ENCODE peak calls at places on chromosome 3, in five cellular contexts. D is A549; Z is right atrium auricular region; S is CD4-positive, CD25-positive, alpha-beta regulatory T cell; C is kidney. Y is an unnamed sample.
A peak's percentile ranks its signal among the peaks of the same experiment; 100 is the strongest.

GRCh38 chr3:137174514-137174913 is 216.7 kb downstream of the IL20RB start:
- DNase-seq in D (no peak), Z (no peak), S (no peak), C (no peak), Y (no peak)

GRCh38 chr3:101676219-101676764 is 640 bp downstream of the ZBTB11 start:
- DNase-seq in D (peak; percentile 82), Z (peak; percentile 92), S (peak; percentile 97), C (peak; percentile 99), Y (peak; percentile 98)

GRCh38 chr3:170506556-170506955 is 79.3 kb downstream of the SLC7A14 start:
- DNase-seq in D (peak; percentile 18), Z (no peak), S (no peak), C (no peak), Y (no peak)

GRCh38 chr3:158384019-158384418 is 187.0 kb upstream of the MLF1 start:
- DNase-seq in D (no peak), Z (no peak), S (no peak), C (no peak), Y (no peak)

GRCh38 chr3:171620825-171621434 is 160.7 kb upstream of the TNIK start:
- DNase-seq in D (no peak), Z (no peak), S (no peak), C (no peak), Y (no peak)

GRCh38 chr3:137771401-137772230 is 7.5 kb downstream of the SOX14 start:
- DNase-seq in D (no peak), Z (no peak), S (no peak), C (no peak), Y (no peak)

GRCh38 chr3:52456169-52456799 is 880 bp downstream of the NISCH start:
- DNase-seq in D (no peak), Z (no peak), S (peak; percentile 9), C (peak; percentile 75), Y (peak; percentile 66)

GRCh38 chr3:194640829-194641228 is 7.6 kb upstream of the TMEM44 start:
- DNase-seq in D (no peak), Z (no peak), S (peak; percentile 62), C (no peak), Y (no peak)

GRCh38 chr3:89947357-89947954 is 840.0 kb downstream of the EPHA3 start:
- DNase-seq in D (no peak), Z (no peak), S (no peak), C (no peak), Y (no peak)

GRCh38 chr3:141368925-141369794 is 856 bp downstream of the ZBTB38 start:
- DNase-seq in D (no peak), Z (no peak), S (no peak), C (no peak), Y (no peak)

GRCh38 chr3:104521606-104522336 is 844.9 kb upstream of the ALCAM start:
- DNase-seq in D (no peak), Z (no peak), S (no peak), C (no peak), Y (no peak)

GRCh38 chr3:104510091-104510860 is 856.4 kb upstream of the ALCAM start:
- DNase-seq in D (no peak), Z (no peak), S (no peak), C (no peak), Y (no peak)

GRCh38 chr3:122773856-122774535 is 19.6 kb downstream of the HSPBAP1 start:
- DNase-seq in D (no peak), Z (no peak), S (no peak), C (no peak), Y (no peak)

GRCh38 chr3:58588030-58588614 is 10.9 kb upstream of the FAM107A start:
- DNase-seq in D (no peak), Z (no peak), S (no peak), C (no peak), Y (no peak)

GRCh38 chr3:107421170-107421792 is 44.0 kb downstream of the CCDC54 start:
- DNase-seq in D (no peak), Z (no peak), S (peak; percentile 69), C (no peak), Y (no peak)

GRCh38 chr3:101464235-101464634 is 48.8 kb downstream of the SENP7 start:
- DNase-seq in D (no peak), Z (no peak), S (no peak), C (no peak), Y (no peak)

GRCh38 chr3:14389133-14390115 is 13.0 kb upstream of the SLC6A6 start:
- DNase-seq in D (no peak), Z (no peak), S (no peak), C (no peak), Y (no peak)

GRCh38 chr3:51950899-51951298 is 4.3 kb upstream of the GPR62 start:
- DNase-seq in D (no peak), Z (no peak), S (no peak), C (no peak), Y (no peak)

GRCh38 chr3:67437090-67437489 is 217.3 kb downstream of the SUCLG2 start:
- DNase-seq in D (no peak), Z (no peak), S (no peak), C (no peak), Y (no peak)

GRCh38 chr3:172449468-172450149 is 1.4 kb upstream of the GHSR start:
- DNase-seq in D (no peak), Z (no peak), S (peak; percentile 7), C (peak; percentile 72), Y (no peak)

GRCh38 chr3:136817448-136817847 is 1.5 kb upstream of the SLC35G2 start:
- DNase-seq in D (no peak), Z (no peak), S (no peak), C (no peak), Y (no peak)

GRCh38 chr3:78035020-78035660 is 995.2 kb downstream of the ROBO2 start:
- DNase-seq in D (no peak), Z (no peak), S (no peak), C (no peak), Y (no peak)

GRCh38 chr3:71154846-71155245 is 428.7 kb downstream of the FOXP1 start:
- DNase-seq in D (no peak), Z (no peak), S (no peak), C (no peak), Y (no peak)

GRCh38 chr3:71926242-71926560 is 141.3 kb upstream of the PROK2 start:
- DNase-seq in D (peak; percentile 17), Z (no peak), S (peak; percentile 66), C (no peak), Y (no peak)

GRCh38 chr3:42081814-42082473 is 9.2 kb upstream of the TRAK1 start:
- DNase-seq in D (no peak), Z (no peak), S (peak; percentile 34), C (no peak), Y (no peak)

GRCh38 chr3:32009101-32009500 is 27.6 kb downstream of the ZNF860 start:
- DNase-seq in D (no peak), Z (no peak), S (no peak), C (no peak), Y (no peak)

GRCh38 chr3:132222868-132223538 is 94.2 kb upstream of the ACP3 start:
- DNase-seq in D (no peak), Z (no peak), S (no peak), C (peak; percentile 84), Y (no peak)

GRCh38 chr3:24154003-24154695 is 209.1 kb downstream of the NR1D2 start:
- DNase-seq in D (no peak), Z (no peak), S (no peak), C (no peak), Y (no peak)

GRCh38 chr3:65425880-65426279 is 612.8 kb downstream of the MAGI1 start:
- DNase-seq in D (no peak), Z (no peak), S (no peak), C (no peak), Y (no peak)

GRCh38 chr3:152316318-152316717 is 47.6 kb downstream of the MBNL1 start:
- DNase-seq in D (no peak), Z (no peak), S (no peak), C (no peak), Y (no peak)

GRCh38 chr3:152313430-152313829 is 44.7 kb downstream of the MBNL1 start:
- DNase-seq in D (no peak), Z (no peak), S (no peak), C (no peak), Y (no peak)

GRCh38 chr3:152313914-152314313 is 45.2 kb downstream of the MBNL1 start:
- DNase-seq in D (no peak), Z (no peak), S (no peak), C (no peak), Y (no peak)

GRCh38 chr3:152315623-152316022 is 46.9 kb downstream of the MBNL1 start:
- DNase-seq in D (no peak), Z (no peak), S (no peak), C (no peak), Y (no peak)

DNA sequence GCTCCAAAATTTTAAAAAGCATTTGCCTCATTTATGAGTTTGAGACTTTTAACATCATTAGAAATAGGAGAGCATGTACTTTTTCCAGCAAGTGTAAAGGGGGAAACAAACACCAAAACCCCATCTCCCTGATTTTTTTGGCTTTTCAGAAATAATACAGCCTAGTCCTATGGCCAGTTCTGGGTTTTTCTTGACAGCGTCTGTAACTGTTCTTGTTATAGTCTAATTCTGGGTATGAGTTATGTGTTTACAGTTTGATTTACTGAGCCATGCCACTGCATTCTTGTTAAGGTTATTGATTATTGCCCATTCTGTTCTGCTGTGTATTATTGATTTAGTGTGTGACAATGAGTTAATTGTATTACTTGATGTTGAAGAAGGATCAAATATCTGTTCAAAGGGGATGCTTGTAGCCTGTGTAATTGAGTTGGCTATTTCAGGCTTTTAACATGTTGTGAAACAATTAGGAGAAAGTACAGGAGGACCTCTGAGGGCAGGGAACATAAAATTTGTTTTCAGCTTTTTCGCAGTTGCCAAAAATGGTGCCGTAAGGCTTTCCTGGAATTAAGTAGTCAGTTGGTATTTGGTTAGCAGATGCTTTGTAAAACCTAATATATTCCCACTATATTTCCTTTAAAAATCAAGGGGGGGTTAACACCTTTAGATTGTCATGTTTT is 46.1 kb downstream of the MBNL1 start:
- DNase-seq in D (no peak), Z (no peak), S (no peak), C (no peak), Y (no peak)
- H3K27ac ChIP-seq in D (no peak overlapping the region), Z (peak overlapping the region; percentile 61), S (peak overlapping the region; percentile 71), C (no peak overlapping the region), Y (no peak overlapping the region)

GRCh38 chr3:60660026-60660425 is 591.2 kb downstream of the FHIT start:
- DNase-seq in D (no peak), Z (no peak), S (no peak), C (no peak), Y (no peak)
- H3K27ac ChIP-seq in D (no peak overlapping the region), Z (no peak overlapping the region), S (no peak overlapping the region), C (no peak overlapping the region), Y (no peak overlapping the region)

GRCh38 chr3:69239063-69239462 is 116.7 kb upstream of the LMOD3 start:
- DNase-seq in D (no peak), Z (no peak), S (no peak), C (no peak), Y (no peak)
- H3K27ac ChIP-seq in D (no peak overlapping the region), Z (no peak overlapping the region), S (no peak overlapping the region), C (no peak overlapping the region), Y (no peak overlapping the region)

GRCh38 chr3:183438749-183439148 is 10.3 kb upstream of the MCF2L2 start:
- DNase-seq in D (no peak), Z (no peak), S (no peak), C (peak; percentile 48), Y (no peak)
- H3K27ac ChIP-seq in D (no peak overlapping the region), Z (no peak overlapping the region), S (no peak overlapping the region), C (no peak overlapping the region), Y (no peak overlapping the region)

GRCh38 chr3:37162501-37163245 is 11.7 kb downstream of the LRRFIP2 start:
- DNase-seq in D (no peak), Z (no peak), S (peak; percentile 20), C (no peak), Y (no peak)

GRCh38 chr3:37168896-37169295 is 5.5 kb downstream of the LRRFIP2 start:
- DNase-seq in D (no peak), Z (no peak), S (no peak), C (no peak), Y (no peak)

GRCh38 chr3:37161351-37161750 is 13.0 kb downstream of the LRRFIP2 start:
- DNase-seq in D (no peak), Z (no peak), S (no peak), C (no peak), Y (no peak)

GRCh38 chr3:37163262-37164020 is 10.9 kb downstream of the LRRFIP2 start:
- DNase-seq in D (no peak), Z (no peak), S (peak; percentile 13), C (no peak), Y (no peak)
- H3K27ac ChIP-seq in D (no peak overlapping the region), Z (peak overlapping the region; percentile 3), S (peak overlapping the region; percentile 41), C (no peak overlapping the region), Y (no peak overlapping the region)

Y was measured in upper lobe of right lung.